ENCODE peak calls at places on chromosomes 11 and 22, in six cellular contexts. One of them, this sample, is unnamed.

GRCh38 chr22:46737976-46738641 is at the start of gene CERK:
- DNase-seq in stomach: peak; percentile 85
- DNase-seq in heart right ventricle: peak; percentile 91
- DNase-seq in spleen: peak; percentile 91
- DNase-seq in GM23248: peak; percentile 72
- DNase-seq in H1: peak; percentile 74
- DNase-seq in this sample: peak; percentile 70

GRCh38 chr11:71078482-71078881 is 173.9 kb downstream of the SHANK2 start:
- DNase-seq in GM23248: peak; percentile 26
- DNase-seq in heart right ventricle: no peak
- DNase-seq in spleen: no peak
- DNase-seq in H1: no peak
- DNase-seq in stomach: no peak
- DNase-seq in this sample: no peak

GRCh38 chr11:44530413-44531115 is 34.9 kb upstream of the CD82 start:
- DNase-seq in heart right ventricle: no peak
- DNase-seq in stomach: no peak
- DNase-seq in spleen: no peak
- DNase-seq in H1: no peak
- DNase-seq in GM23248: peak; percentile 32
- DNase-seq in this sample: no peak

GRCh38 chr11:111565111-111565720 is 24.7 kb downstream of the LAYN start:
- DNase-seq in stomach: peak; percentile 76
- DNase-seq in GM23248: peak; percentile 83
- DNase-seq in spleen: no peak
- DNase-seq in H1: peak; percentile 72
- DNase-seq in heart right ventricle: peak; percentile 18
- DNase-seq in this sample: peak; percentile 37

GRCh38 chr11:12430912-12431311 is 53.5 kb downstream of the PARVA start:
- DNase-seq in H1: no peak
- DNase-seq in stomach: peak; percentile 72
- DNase-seq in GM23248: peak; percentile 94
- DNase-seq in heart right ventricle: no peak
- DNase-seq in spleen: no peak
- DNase-seq in this sample: peak; percentile 46

GRCh38 chr11:66745356-66746235 is 16.6 kb upstream of the SPTBN2 start:
- DNase-seq in heart right ventricle: peak; percentile 17
- DNase-seq in GM23248: peak; percentile 32
- DNase-seq in stomach: peak; percentile 49
- DNase-seq in spleen: peak; percentile 85
- DNase-seq in H1: peak; percentile 56
- DNase-seq in this sample: no peak

GRCh38 chr22:37283393-37283937 is 1.2 kb downstream of the CYTH4 start:
- DNase-seq in GM23248: peak; percentile 21
- DNase-seq in spleen: peak; percentile 90
- DNase-seq in stomach: no peak
- DNase-seq in H1: peak; percentile 66
- DNase-seq in heart right ventricle: no peak
- DNase-seq in this sample: no peak

GRCh38 chr11:20056109-20057054 is 103.9 kb downstream of the DBX1 start:
- DNase-seq in GM23248: no peak
- DNase-seq in spleen: no peak
- DNase-seq in heart right ventricle: peak; percentile 34
- DNase-seq in H1: no peak
- DNase-seq in stomach: peak; percentile 67
- DNase-seq in this sample: peak; percentile 58

GRCh38 chr11:65479184-65480145 is 19.4 kb upstream of the MALAT1 start:
- DNase-seq in GM23248: peak; percentile 98
- DNase-seq in heart right ventricle: peak; percentile 44
- DNase-seq in stomach: peak; percentile 77
- DNase-seq in H1: peak; percentile 66
- DNase-seq in spleen: no peak
- DNase-seq in this sample: peak; percentile 86

GRCh38 chr11:109120341-109120740 is 301.6 kb upstream of the C11orf87 start:
- DNase-seq in heart right ventricle: no peak
- DNase-seq in stomach: no peak
- DNase-seq in GM23248: no peak
- DNase-seq in H1: no peak
- DNase-seq in spleen: no peak
- DNase-seq in this sample: no peak

GRCh38 chr11:62602141-62603071 is 741 bp upstream of the MTA2 start:
- DNase-seq in stomach: peak; percentile 65
- DNase-seq in heart right ventricle: peak; percentile 75
- DNase-seq in GM23248: peak; percentile 57
- DNase-seq in spleen: peak; percentile 91
- DNase-seq in H1: peak; percentile 77
- DNase-seq in this sample: peak; percentile 62

GRCh38 chr11:9922806-9923205 is 258.9 kb downstream of the SWAP70 start:
- DNase-seq in H1: peak; percentile 57
- DNase-seq in stomach: no peak
- DNase-seq in heart right ventricle: no peak
- DNase-seq in spleen: no peak
- DNase-seq in GM23248: no peak
- DNase-seq in this sample: no peak

GRCh38 chr11:12066799-12067508 is 43.4 kb upstream of the MICAL2 start:
- DNase-seq in H1: no peak
- DNase-seq in stomach: no peak
- DNase-seq in heart right ventricle: no peak
- DNase-seq in GM23248: peak; percentile 75
- DNase-seq in spleen: no peak
- DNase-seq in this sample: peak; percentile 80

GRCh38 chr22:20763630-20764029 is 10.3 kb upstream of the SERPIND1 start:
- DNase-seq in spleen: no peak
- DNase-seq in stomach: no peak
- DNase-seq in heart right ventricle: no peak
- DNase-seq in H1: no peak
- DNase-seq in GM23248: no peak
- DNase-seq in this sample: no peak

GRCh38 chr11:74025467-74026166 is 16.7 kb upstream of the UCP3 start:
- DNase-seq in H1: no peak
- DNase-seq in GM23248: peak; percentile 75
- DNase-seq in spleen: no peak
- DNase-seq in heart right ventricle: no peak
- DNase-seq in stomach: no peak
- DNase-seq in this sample: no peak

GRCh38 chr11:83046626-83047172 is 25.0 kb downstream of the RAB30 start:
- DNase-seq in stomach: no peak
- DNase-seq in GM23248: peak; percentile 38
- DNase-seq in spleen: no peak
- DNase-seq in H1: no peak
- DNase-seq in heart right ventricle: no peak
- DNase-seq in this sample: no peak

DNA sequence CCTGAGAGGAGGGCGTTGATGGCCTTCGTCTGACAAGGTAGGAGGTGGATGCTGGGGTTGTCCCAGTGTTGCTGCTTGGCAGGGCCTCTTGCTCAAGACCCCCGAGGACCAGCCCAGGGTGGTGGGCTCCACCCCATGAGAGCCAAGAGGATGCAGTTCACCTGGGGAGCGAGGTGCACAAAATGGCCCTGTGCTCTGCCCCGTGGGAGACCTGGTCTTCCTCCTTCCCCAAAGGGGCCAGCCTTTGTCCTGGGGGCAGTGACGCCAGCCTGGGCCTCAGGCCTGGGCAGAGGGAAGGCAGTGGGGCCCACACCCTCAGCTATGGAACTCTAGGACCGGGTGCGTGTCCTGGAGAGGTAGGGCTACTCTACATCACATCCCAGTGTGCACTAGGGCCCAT is 1233.3 kb downstream of the TBC1D22A start:
- DNase-seq in spleen: peak; percentile 60
- DNase-seq in H1: no peak
- DNase-seq in stomach: no peak
- DNase-seq in GM23248: no peak
- DNase-seq in heart right ventricle: no peak
- DNase-seq in this sample: no peak
- H3K9me3 ChIP-seq in spleen: no peaks in the 10 kb centered on the region
- H3K9me3 ChIP-seq in H1: peaks cover 2% of the 10 kb centered on the region
- H3K9me3 ChIP-seq in stomach: no peaks in the 10 kb centered on the region
- H3K9me3 ChIP-seq in GM23248: no peaks in the 10 kb centered on the region
- H3K9me3 ChIP-seq in heart right ventricle: no peaks in the 10 kb centered on the region
- H3K9me3 ChIP-seq in this sample: no peaks in the 10 kb centered on the region

DNA sequence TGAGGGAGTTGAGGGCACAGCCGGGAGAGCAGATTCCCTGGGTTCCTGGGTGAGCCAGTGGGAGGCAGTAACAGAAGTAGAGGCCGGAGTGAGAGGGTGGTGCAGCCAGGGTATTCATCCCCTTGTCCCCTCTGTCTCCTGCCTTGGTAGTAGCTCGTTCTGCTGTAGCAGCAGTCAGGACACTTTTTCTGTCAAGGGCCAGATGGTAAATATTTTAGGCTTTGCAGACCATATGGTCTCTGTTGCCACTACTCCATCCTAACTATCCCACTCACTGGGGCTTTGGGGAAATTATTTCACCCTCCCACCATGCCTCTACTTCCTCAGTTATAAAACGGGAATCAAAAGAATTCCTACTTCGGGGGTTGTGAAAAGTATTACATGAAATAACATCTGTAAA is 90.0 kb upstream of the LDLRAD3 start:
- DNase-seq in spleen: no peak
- DNase-seq in H1: no peak
- DNase-seq in stomach: no peak
- DNase-seq in GM23248: no peak
- DNase-seq in heart right ventricle: no peak
- DNase-seq in this sample: no peak
- H3K4me1 ChIP-seq in spleen: peaks cover 11% of the 10 kb centered on the region
- H3K4me1 ChIP-seq in H1: no peaks in the 10 kb centered on the region
- H3K4me1 ChIP-seq in stomach: no peaks in the 10 kb centered on the region
- H3K4me1 ChIP-seq in GM23248: no peaks in the 10 kb centered on the region
- H3K4me1 ChIP-seq in heart right ventricle: no peaks in the 10 kb centered on the region
- H3K4me1 ChIP-seq in this sample: no peaks in the 10 kb centered on the region

GRCh38 chr11:8384199-8384821 is 120.6 kb upstream of the LMO1 start:
- DNase-seq in spleen: peak; percentile 69
- DNase-seq in H1: no peak
- DNase-seq in stomach: peak; percentile 61
- DNase-seq in heart right ventricle: no peak
- DNase-seq in GM23248: peak; percentile 57
- DNase-seq in this sample: peak; percentile 30
- H3K27ac ChIP-seq in spleen: no peak overlapping the region
- H3K27ac ChIP-seq in H1: no peak overlapping the region
- H3K27ac ChIP-seq in stomach: no peak overlapping the region
- H3K27ac ChIP-seq in heart right ventricle: no peak overlapping the region
- H3K27ac ChIP-seq in GM23248: no peak overlapping the region
- H3K27ac ChIP-seq in this sample: no peak overlapping the region

DNA sequence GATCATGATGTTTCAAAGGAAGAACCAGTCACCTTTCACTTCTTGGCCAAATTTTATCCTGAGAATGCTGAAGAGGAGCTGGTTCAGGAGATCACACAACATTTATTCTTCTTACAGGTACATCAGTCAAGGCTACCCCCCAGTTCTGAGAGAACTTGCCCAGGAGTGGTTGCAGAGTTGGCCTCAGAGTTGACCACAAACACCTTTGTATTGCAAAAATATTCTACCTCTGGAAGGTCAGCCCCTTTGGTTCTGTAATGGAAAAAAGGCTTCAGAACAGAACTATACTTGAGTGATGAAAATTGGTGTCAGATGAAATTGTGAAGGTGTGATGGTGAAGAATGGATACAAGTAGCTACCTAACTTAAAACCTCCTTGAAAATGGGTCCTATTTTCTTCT is 35.7 kb downstream of the NF2 start:
- DNase-seq in GM23248: no peak
- DNase-seq in H1: no peak
- DNase-seq in stomach: no peak
- DNase-seq in heart right ventricle: no peak
- DNase-seq in spleen: no peak
- DNase-seq in this sample: no peak
- H3K9me3 ChIP-seq in GM23248: no peaks in the 10 kb centered on the region
- H3K9me3 ChIP-seq in H1: no peaks in the 10 kb centered on the region
- H3K9me3 ChIP-seq in stomach: no peaks in the 10 kb centered on the region
- H3K9me3 ChIP-seq in heart right ventricle: no peaks in the 10 kb centered on the region
- H3K9me3 ChIP-seq in spleen: no peaks in the 10 kb centered on the region
- H3K9me3 ChIP-seq in this sample: no peaks in the 10 kb centered on the region